ENCODE peak calls at places on chromosomes 3 and 15, in nine cellular contexts. Q is tibial artery; K is CD8-positive, alpha-beta memory T cell; O is foreskin keratinocyte; R is pancreas; S is A549; E is fibroblast of lung; Y is GM12878; L is IMR-90. Z is an unnamed sample.

GRCh38 chr3:20096135-20096685 is 56.0 kb downstream of the KAT2B start:
- DNase-seq in Q (no peak), K (no peak), O (no peak), R (no peak), S (no peak), E (no peak), Y (no peak), L (peak; percentile 20), Z (no peak)

GRCh38 chr3:14646150-14646573 is 5.4 kb upstream of the CCDC174 start:
- DNase-seq in Q (no peak), K (no peak), O (no peak), R (no peak), S (no peak), E (no peak), Y (no peak), L (no peak), Z (no peak)

GRCh38 chr3:172103724-172104123 is 64.3 kb downstream of the FNDC3B start:
- DNase-seq in Q (no peak), K (no peak), O (peak; percentile 92), R (no peak), S (no peak), E (peak; percentile 97), Y (no peak), L (peak; percentile 71), Z (no peak)

GRCh38 chr15:95439812-95440380 is 890.6 kb upstream of the NR2F2 start:
- DNase-seq in Q (no peak), K (no peak), O (no peak), R (no peak), S (no peak), E (peak; percentile 71), Y (no peak), L (peak; percentile 68), Z (no peak)

GRCh38 chr3:20930034-20930433 is 744.0 kb upstream of the SGO1 start:
- DNase-seq in Q (no peak), K (no peak), O (peak; percentile 22), R (no peak), S (no peak), E (peak; percentile 15), Y (no peak), L (no peak), Z (no peak)

GRCh38 chr3:151093905-151094304 is 8.4 kb downstream of the MED12L start:
- DNase-seq in Q (no peak), K (no peak), O (no peak), R (no peak), S (no peak), E (no peak), Y (no peak), L (no peak), Z (no peak)

GRCh38 chr3:74592359-74592758 is 22.1 kb downstream of the CNTN3 start:
- DNase-seq in Q (no peak), K (no peak), O (no peak), R (no peak), S (no peak), E (peak; percentile 3), Y (no peak), L (peak; percentile 42), Z (no peak)

GRCh38 chr3:66557166-66557565 is 56.3 kb upstream of the LRIG1 start:
- DNase-seq in Q (no peak), K (no peak), O (no peak), R (no peak), S (no peak), E (no peak), Y (no peak), L (no peak), Z (no peak)

GRCh38 chr3:196813903-196814302 is 53.8 kb upstream of the SENP5 start:
- DNase-seq in Q (no peak), K (no peak), O (no peak), R (no peak), S (no peak), E (peak; percentile 71), Y (no peak), L (peak; percentile 70), Z (no peak)

GRCh38 chr15:25792128-25792527 is 71.0 kb downstream of the ATP10A start:
- DNase-seq in Q (no peak), K (no peak), O (no peak), R (no peak), S (no peak), E (no peak), Y (no peak), L (no peak), Z (no peak)

GRCh38 chr15:25787855-25788521 is 75.1 kb downstream of the ATP10A start:
- DNase-seq in Q (peak; percentile 67), K (no peak), O (no peak), R (no peak), S (peak; percentile 31), E (peak; percentile 61), Y (no peak), L (peak; percentile 63), Z (peak; percentile 50)

GRCh38 chr15:25789206-25789605 is 73.9 kb downstream of the ATP10A start:
- DNase-seq in Q (peak; percentile 45), K (no peak), O (no peak), R (no peak), S (no peak), E (no peak), Y (no peak), L (peak; percentile 20), Z (no peak)

GRCh38 chr15:25789616-25790002 is 73.5 kb downstream of the ATP10A start:
- DNase-seq in Q (no peak), K (no peak), O (no peak), R (no peak), S (no peak), E (no peak), Y (no peak), L (no peak), Z (no peak)

DNA sequence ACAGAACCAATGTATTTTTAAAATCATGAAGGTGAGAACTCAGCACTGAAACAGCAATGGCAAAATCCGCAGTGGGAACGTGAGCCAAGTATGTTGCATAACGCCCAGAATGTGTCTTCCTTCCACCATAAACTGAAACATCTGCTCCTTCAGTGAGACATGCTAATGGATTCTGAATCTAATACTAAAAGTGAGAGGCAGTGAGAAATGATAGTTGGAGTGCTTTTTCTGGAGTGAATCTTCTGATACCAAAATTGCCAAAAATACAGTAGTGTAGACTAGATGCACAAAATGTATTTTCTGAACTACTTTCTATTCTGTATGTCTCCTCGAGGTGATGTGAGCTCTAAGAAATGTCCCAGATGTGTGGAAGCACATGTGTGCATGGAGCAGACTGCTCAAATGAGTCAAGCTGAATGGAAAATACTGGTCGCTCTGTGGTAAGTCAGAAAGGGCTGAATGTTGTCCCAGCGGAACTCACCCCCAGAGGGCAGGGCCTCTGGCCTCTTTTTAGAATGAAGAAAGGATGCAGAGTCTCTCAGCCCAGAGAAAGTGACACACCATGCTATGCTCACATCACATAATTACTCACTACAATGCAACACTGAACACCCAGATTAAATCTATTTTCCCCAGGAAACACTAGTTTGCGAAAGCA is 73.0 kb downstream of the ATP10A start:
- DNase-seq in Q (peak; percentile 76), K (no peak), O (no peak), R (no peak), S (no peak), E (peak; percentile 89), Y (no peak), L (peak; percentile 90), Z (no peak)
- H3K4me1 ChIP-seq in Q (peaks cover 51% of the 10 kb centered on the region), K (peaks cover 7% of the 10 kb centered on the region), O (no peaks in the 10 kb centered on the region), R (no peaks in the 10 kb centered on the region), S (peaks cover 30% of the 10 kb centered on the region), E (peaks cover 35% of the 10 kb centered on the region), Y (peaks cover 12% of the 10 kb centered on the region), L (peaks cover 28% of the 10 kb centered on the region), Z (peaks cover 21% of the 10 kb centered on the region)

GRCh38 chr3:173552526-173552925 is 155.0 kb downstream of the NLGN1 start:
- DNase-seq in Q (no peak), K (no peak), O (no peak), R (no peak), S (no peak), E (peak; percentile 3), Y (no peak), L (peak; percentile 13), Z (no peak)
- H3K4me1 ChIP-seq in Q (no peaks in the 10 kb centered on the region), K (no peaks in the 10 kb centered on the region), O (no peaks in the 10 kb centered on the region), R (no peaks in the 10 kb centered on the region), S (no peaks in the 10 kb centered on the region), E (no peaks in the 10 kb centered on the region), Y (no peaks in the 10 kb centered on the region), L (no peaks in the 10 kb centered on the region), Z (no peaks in the 10 kb centered on the region)

DNA sequence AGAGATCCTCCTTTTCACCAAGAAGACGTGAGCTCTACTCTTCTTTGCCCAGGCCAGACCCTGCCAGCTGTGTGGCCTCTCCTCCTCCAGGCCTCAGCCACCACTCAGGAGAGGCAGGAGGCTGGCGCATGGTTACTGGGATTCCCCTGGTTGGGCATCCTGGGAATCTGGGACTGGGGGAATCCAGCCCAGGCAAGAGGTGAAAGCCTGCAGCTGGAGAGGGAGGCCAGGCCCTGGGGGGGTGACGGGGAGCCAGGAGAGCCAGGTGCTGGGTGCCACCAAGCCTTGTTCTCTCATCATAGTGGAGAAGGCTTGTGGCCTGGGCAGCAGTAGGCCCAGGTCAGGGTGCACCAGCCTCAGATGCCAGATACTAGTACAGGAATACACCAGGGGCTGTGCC is 6.2 kb downstream of the CCDC9B start:
- DNase-seq in Q (no peak), K (no peak), O (no peak), R (no peak), S (no peak), E (no peak), Y (no peak), L (no peak), Z (no peak)
- H3K4me1 ChIP-seq in Q (peaks cover 76% of the 10 kb centered on the region), K (peaks cover 23% of the 10 kb centered on the region), O (peaks cover 8% of the 10 kb centered on the region), R (no peaks in the 10 kb centered on the region), S (peaks cover 20% of the 10 kb centered on the region), E (peaks cover 24% of the 10 kb centered on the region), Y (peaks cover 9% of the 10 kb centered on the region), L (peaks cover 38% of the 10 kb centered on the region), Z (peaks cover 27% of the 10 kb centered on the region)

GRCh38 chr3:72382460-72382859 is 465.8 kb downstream of the SHQ1 start:
- DNase-seq in Q (no peak), K (no peak), O (no peak), R (no peak), S (no peak), E (no peak), Y (no peak), L (no peak), Z (no peak)
- H3K4me1 ChIP-seq in Q (peaks cover 15% of the 10 kb centered on the region), K (peaks cover 37% of the 10 kb centered on the region), O (peaks cover 13% of the 10 kb centered on the region), R (no peaks in the 10 kb centered on the region), S (peaks cover 6% of the 10 kb centered on the region), E (no peaks in the 10 kb centered on the region), Y (peaks cover 4% of the 10 kb centered on the region), L (peaks cover 5% of the 10 kb centered on the region), Z (peaks cover 25% of the 10 kb centered on the region)

DNA sequence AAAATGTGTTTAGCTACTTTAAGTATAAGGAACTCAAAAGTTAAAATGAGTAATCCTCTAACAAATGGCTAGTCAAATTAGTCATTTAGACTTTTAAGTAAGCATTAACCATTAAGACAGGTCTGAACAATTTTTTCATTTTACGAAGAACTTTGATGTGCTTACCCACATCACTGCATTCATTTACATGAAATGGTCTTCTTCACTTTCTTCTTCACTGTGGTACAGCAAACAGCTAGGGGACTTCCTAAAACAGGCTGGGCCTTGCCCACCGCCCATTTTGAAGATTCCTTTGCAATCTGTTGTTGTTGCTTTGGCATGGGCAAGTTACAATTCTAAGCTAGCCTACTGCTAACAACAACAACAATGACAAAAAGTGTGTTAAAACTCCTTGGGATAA is 67.4 kb downstream of the CBLB start:
- DNase-seq in Q (no peak), K (no peak), O (peak; percentile 54), R (no peak), S (no peak), E (no peak), Y (peak; percentile 33), L (no peak), Z (no peak)
- H3K4me1 ChIP-seq in Q (peaks cover under 1% of the 10 kb centered on the region), K (peaks cover 51% of the 10 kb centered on the region), O (peaks cover 19% of the 10 kb centered on the region), R (peaks cover 15% of the 10 kb centered on the region), S (peaks cover 27% of the 10 kb centered on the region), E (peaks cover under 1% of the 10 kb centered on the region), Y (peaks cover 43% of the 10 kb centered on the region), L (peaks cover 2% of the 10 kb centered on the region), Z (peaks cover 3% of the 10 kb centered on the region)

GRCh38 chr15:92914768-92915221 is 14.7 kb downstream of the CHD2 start:
- DNase-seq in Q (no peak), K (no peak), O (no peak), R (no peak), S (peak; percentile 79), E (no peak), Y (no peak), L (no peak), Z (no peak)
- H3K4me1 ChIP-seq in Q (peaks cover 90% of the 10 kb centered on the region), K (peaks cover 84% of the 10 kb centered on the region), O (peaks cover 23% of the 10 kb centered on the region), R (peaks cover 46% of the 10 kb centered on the region), S (peaks cover 91% of the 10 kb centered on the region), E (peaks cover 9% of the 10 kb centered on the region), Y (peaks cover 25% of the 10 kb centered on the region), L (peaks cover 26% of the 10 kb centered on the region), Z (peaks cover 99% of the 10 kb centered on the region)

Z was measured in HepG2.